ENCODE peak calls at places on chromosomes 11 and 22, in seven cellular contexts. G is NCI-H1930, J is H9, X is NCI-H510A treated with DMSO at 0.1 percent for 48 hours, T is NAMALWA, D is Calu3, B is GM10248. K is an unnamed sample.

GRCh38 chr11:76947790-76948189 is 86.4 kb upstream of the B3GNT6 start:
- DNase-seq in G (no peak), J (no peak), X (no peak), T (no peak), D (no peak), B (no peak), K (no peak)

GRCh38 chr11:8168485-8169257 is at the start of gene RIC3:
- DNase-seq in G (peak), J (peak), X (peak), T (no peak), D (no peak), B (peak), K (peak)

GRCh38 chr22:36546092-36546804 is 17.3 kb upstream of the EIF3D start:
- DNase-seq in G (no peak), J (peak), X (peak), T (peak), D (peak), B (peak), K (no peak)

GRCh38 chr11:16985297-16985696 is 28.9 kb downstream of the PLEKHA7 start:
- DNase-seq in G (no peak), J (no peak), X (no peak), T (no peak), D (no peak), B (no peak), K (no peak)

GRCh38 chr11:134638796-134639540 is 226.9 kb upstream of the B3GAT1 start:
- DNase-seq in G (no peak), J (no peak), X (no peak), T (no peak), D (no peak), B (no peak), K (no peak)

GRCh38 chr22:40594924-40595323 is 41.6 kb downstream of the MRTFA start:
- DNase-seq in G (no peak), J (no peak), X (no peak), T (no peak), D (no peak), B (no peak), K (no peak)

GRCh38 chr11:69492201-69492991 is 10.9 kb downstream of the LINC01488 start:
- DNase-seq in G (no peak), J (no peak), X (no peak), T (no peak), D (no peak), B (no peak), K (no peak)

GRCh38 chr11:76030286-76030685 is 176.0 kb downstream of the WNT11 start:
- DNase-seq in G (no peak), J (no peak), X (no peak), T (no peak), D (peak), B (no peak), K (no peak)

GRCh38 chr11:35930466-35930865 is 13.4 kb upstream of the LDLRAD3 start:
- DNase-seq in G (no peak), J (no peak), X (no peak), T (no peak), D (no peak), B (no peak), K (no peak)

GRCh38 chr11:62669420-62670161 is 1.9 kb upstream of the UQCC3 start:
- DNase-seq in G (no peak), J (no peak), X (no peak), T (no peak), D (no peak), B (no peak), K (no peak)

GRCh38 chr22:49284931-49285330 is 542.7 kb downstream of the BRD1 start:
- DNase-seq in G (no peak), J (no peak), X (no peak), T (no peak), D (no peak), B (no peak), K (no peak)